ENCODE peak calls at places on chromosomes 12 and 14, in four cellular contexts. W, S, T and Q are unnamed samples.
A peak's percentile ranks its signal among the peaks of the same experiment; 100 is the strongest.

GRCh38 chr12:76193961-76194360 is 109.5 kb upstream of the NAP1L1 start:
- DNase-seq in S (no peak), W (no peak), T (no peak), Q (no peak)

GRCh38 chr14:22699801-22700564 is 55.8 kb upstream of the OR6J1 start:
- DNase-seq in S (no peak), W (no peak), T (no peak), Q (no peak)

GRCh38 chr14:20684662-20685456 is 499 bp downstream of the RNASE4 start:
- DNase-seq in W (peak; percentile 60), T (no peak), S (peak; percentile 34), Q (peak; percentile 77)

GRCh38 chr14:92952497-92953298 is 29.7 kb downstream of the CHGA start:
- DNase-seq in S (no peak), T (no peak), W (no peak), Q (no peak)

GRCh38 chr14:24057271-24057670 is 5.5 kb downstream of the CARMIL3 start:
- DNase-seq in S (no peak), W (no peak), T (no peak), Q (no peak)

GRCh38 chr12:101596172-101596571 is 1.4 kb downstream of the MYBPC1 start:
- DNase-seq in T (no peak), W (no peak), S (no peak), Q (no peak)

GRCh38 chr12:65972149-65972548 is 147.9 kb downstream of the HMGA2 start:
- DNase-seq in S (no peak), T (no peak), W (no peak), Q (no peak)

GRCh38 chr14:106872619-106873446 is 1346.5 kb downstream of the TMEM121 start:
- DNase-seq in W (peak; percentile 45), T (no peak), S (peak; percentile 53), Q (peak; percentile 89)

GRCh38 chr12:113403435-113404415 is at the start of gene SDS:
- DNase-seq in W (peak; percentile 78), S (no peak), T (no peak), Q (peak; percentile 29)

GRCh38 chr14:29126865-29127264 is 360.3 kb downstream of the FOXG1 start:
- DNase-seq in T (no peak), S (no peak), W (no peak), Q (no peak)

GRCh38 chr14:90427848-90428426 is 31.1 kb downstream of the CALM1 start:
- DNase-seq in S (no peak), T (no peak), W (no peak), Q (no peak)

GRCh38 chr12:64833928-64834327 is 9.5 kb downstream of the TBC1D30 start:
- DNase-seq in W (no peak), T (no peak), S (no peak), Q (no peak)

GRCh38 chr14:58092231-58092630 is 59.8 kb downstream of the ARMH4 start:
- DNase-seq in W (no peak), S (no peak), T (no peak), Q (no peak)

GRCh38 chr12:110203546-110203945 is 77.5 kb upstream of the ATP2A2 start:
- DNase-seq in S (no peak), T (no peak), W (no peak), Q (no peak)

GRCh38 chr14:55535521-55536207 is 44.3 kb upstream of the KTN1 start:
- DNase-seq in W (no peak), S (no peak), T (no peak), Q (no peak)

GRCh38 chr12:33676866-33677265 is 237.2 kb upstream of the SYT10 start:
- DNase-seq in S (no peak), T (no peak), W (no peak), Q (no peak)

GRCh38 chr12:132133952-132134652 is 10.0 kb downstream of the DDX51 start:
- DNase-seq in W (no peak), T (no peak), S (no peak), Q (no peak)

GRCh38 chr12:38813930-38814329 is 91.5 kb downstream of the CPNE8 start:
- DNase-seq in S (no peak), T (no peak), W (no peak), Q (no peak)

GRCh38 chr12:99249543-99249942 is 398.0 kb upstream of the GARIN6 start:
- DNase-seq in W (no peak), T (no peak), S (no peak), Q (no peak)

GRCh38 chr12:123076604-123077297 is 74.1 kb downstream of the PITPNM2 start:
- DNase-seq in S (no peak), W (no peak), T (no peak), Q (no peak)

GRCh38 chr14:93880025-93880820 is 46.9 kb upstream of the FAM181A start:
- DNase-seq in T (no peak), W (no peak), S (no peak), Q (no peak)

GRCh38 chr14:25400607-25401206 is 350.8 kb upstream of the STXBP6 start:
- DNase-seq in W (no peak), S (no peak), T (no peak), Q (no peak)

GRCh38 chr12:113841786-113842185 is 124.3 kb downstream of the RBM19 start:
- DNase-seq in S (no peak), T (no peak), W (no peak), Q (no peak)

GRCh38 chr12:5620896-5621295 is 189.0 kb downstream of the NTF3 start:
- DNase-seq in W (no peak), S (no peak), T (no peak), Q (no peak)

GRCh38 chr14:82642425-82642824 is 1108.8 kb upstream of the SEL1L start:
- DNase-seq in S (peak; percentile 5), T (no peak), W (peak; percentile 27), Q (no peak)

GRCh38 chr12:48996794-48997718 is 2.1 kb downstream of the DDN start:
- DNase-seq in T (no peak), S (peak; percentile 94), W (peak; percentile 57), Q (peak; percentile 95)

GRCh38 chr14:22561661-22562579 is 27.1 kb downstream of the DAD1 start:
- DNase-seq in W (no peak), T (peak; percentile 81), S (no peak), Q (no peak)

GRCh38 chr12:132277374-132277801 is 52.0 kb downstream of the GALNT9 start:
- DNase-seq in T (no peak), W (no peak), S (no peak), Q (no peak)

GRCh38 chr12:107356266-107356936 is 263.1 kb upstream of the CRY1 start:
- DNase-seq in T (no peak), S (no peak), W (no peak), Q (no peak)

GRCh38 chr12:107356937-107357295 is 263.6 kb upstream of the CRY1 start:
- DNase-seq in S (no peak), W (no peak), T (no peak), Q (no peak)

GRCh38 chr12:107353312-107353711 is 260.0 kb upstream of the CRY1 start:
- DNase-seq in T (no peak), W (no peak), S (no peak), Q (no peak)

GRCh38 chr12:107355612-107356011 is 262.3 kb upstream of the CRY1 start:
- DNase-seq in W (no peak), T (no peak), S (no peak), Q (no peak)

DNA sequence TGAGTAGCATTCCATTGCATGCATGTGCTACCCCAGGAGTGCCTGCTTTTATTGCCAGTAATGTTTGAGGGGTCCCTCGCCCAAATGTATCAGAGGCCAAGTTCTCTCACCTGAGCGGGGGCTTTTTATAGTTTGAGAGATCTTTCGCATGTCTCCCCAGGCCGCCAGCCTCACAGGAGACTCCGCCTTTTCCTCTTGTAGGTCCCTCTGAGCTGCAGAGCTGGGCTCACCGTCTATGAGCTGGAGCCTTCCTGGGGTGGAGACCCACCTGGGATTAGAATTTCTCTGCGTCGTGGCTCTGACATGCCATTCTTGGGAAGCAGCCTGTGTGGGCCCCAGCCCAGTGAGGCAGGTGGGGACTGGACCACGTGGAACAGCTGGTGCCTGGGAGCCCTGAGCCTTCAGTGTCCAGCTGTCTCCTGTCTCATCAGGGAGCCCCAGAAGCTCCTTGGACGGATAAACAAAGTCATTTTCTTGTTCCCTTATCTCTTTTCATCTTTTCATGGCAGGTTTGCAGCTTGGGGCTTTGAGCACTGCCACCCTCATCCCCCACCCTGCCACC is 261.7 kb upstream of the CRY1 start:
- DNase-seq in W (no peak), S (no peak), T (no peak), Q (no peak)
- TF ChIP-seq POLR2A in W (no peak), S (no peak), T (no peak), Q (no peak)

DNA sequence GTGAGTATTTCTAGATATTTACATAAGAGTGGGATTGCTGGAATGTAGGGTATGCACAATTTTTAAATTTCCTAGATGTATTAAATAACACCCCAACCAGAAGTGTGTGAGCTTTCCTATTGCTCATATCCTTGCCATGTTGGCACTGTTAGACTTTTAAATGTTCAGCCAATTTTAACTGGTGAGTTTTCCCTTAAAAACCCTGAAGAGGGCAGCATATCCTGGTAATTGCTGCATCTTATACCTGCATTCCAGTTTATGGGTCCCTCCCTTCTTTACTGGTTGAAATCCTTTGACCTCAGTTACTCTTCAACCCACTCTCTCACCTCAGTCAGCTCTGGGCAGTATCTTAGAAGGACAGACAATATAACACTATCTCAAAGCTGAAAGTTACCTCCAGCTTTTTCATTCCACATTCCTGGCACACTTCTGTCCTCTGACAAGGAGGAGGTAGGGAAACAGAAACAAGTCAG is 270.6 kb downstream of the PAWR start:
- DNase-seq in T (no peak), W (no peak), S (peak; percentile 38), Q (no peak)
- TF ChIP-seq CTCF in T (peak; percentile 38), W (peak; percentile 54), S (peak; percentile 81), Q (no peak)

GRCh38 chr14:72892879-72893635 is 844 bp downstream of the DPF3 start:
- DNase-seq in W (peak; percentile 53), T (no peak), S (no peak), Q (no peak)

GRCh38 chr14:72894323-72894622 is 372 bp upstream of the DPF3 start:
- DNase-seq in S (no peak), T (no peak), W (no peak), Q (no peak)

GRCh38 chr14:72894623-72895378 is 900 bp upstream of the DPF3 start:
- DNase-seq in S (no peak), T (no peak), W (no peak), Q (no peak)

GRCh38 chr14:72892103-72892878 is 1.6 kb downstream of the DPF3 start:
- DNase-seq in T (no peak), S (no peak), W (peak; percentile 31), Q (no peak)

DNA sequence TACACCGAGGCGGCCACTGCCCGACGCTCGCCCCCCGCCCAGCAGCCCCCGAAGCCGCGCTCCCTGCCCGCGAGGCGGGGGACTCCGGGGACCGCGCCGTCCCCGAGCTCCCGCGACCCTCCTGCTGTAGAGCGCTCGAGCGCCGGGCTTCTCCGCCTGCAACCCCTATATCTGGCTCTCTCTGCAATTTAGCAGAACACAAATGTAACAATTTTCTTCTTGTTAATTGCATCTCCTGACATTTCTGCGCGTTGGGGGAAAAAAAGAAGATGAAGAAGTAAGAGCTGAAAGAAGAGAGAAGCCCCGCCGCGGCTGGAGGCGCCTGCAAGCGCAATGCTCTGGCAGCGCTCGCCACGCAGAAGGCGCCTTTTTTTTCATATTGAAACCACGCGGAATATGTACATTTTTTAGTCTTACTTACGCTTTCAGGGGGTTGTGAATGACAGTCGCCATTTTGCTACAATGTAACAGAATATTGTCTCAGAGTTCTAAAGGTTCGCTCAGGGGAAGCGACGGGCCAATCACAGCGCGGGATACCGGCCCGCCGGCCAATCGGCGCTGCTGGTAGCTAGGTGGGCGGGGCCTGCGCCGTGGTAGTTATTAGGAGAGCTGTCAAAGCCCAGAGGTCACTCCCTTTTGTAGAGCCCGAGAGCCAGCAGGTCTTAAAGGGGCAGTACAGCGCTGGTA is at the start of gene DPF3:
- DNase-seq in S (peak; percentile 97), T (peak; percentile 75), W (peak; percentile 94), Q (peak; percentile 99)
- TF ChIP-seq POLR2A in S (no peak), T (no peak), W (no peak), Q (no peak)

GRCh38 chr12:42282301-42282700 is 43.6 kb downstream of the ZCRB1 start:
- DNase-seq in S (no peak), T (no peak), W (no peak), Q (no peak)
- TF ChIP-seq CTCF in S (no peak), T (no peak), W (no peak), Q (no peak)